ENCODE peak calls at places on chromosomes 2 and 18, in seven cellular contexts. D is IMR-90, B is HCT116, I is fibroblast of lung, S is kidney epithelial cell, Y is choroid plexus epithelial cell, Z is dorsolateral prefrontal cortex. J is an unnamed sample.

GRCh38 chr2:200466703-200467418 is 43.0 kb downstream of the KCTD18 start:
- DNase-seq in D (peak), B (no peak), I (peak), S (no peak), Y (peak), Z (no peak), J (no peak)

GRCh38 chr2:150425121-150425559 is 62.3 kb downstream of the RND3 start:
- DNase-seq in D (peak), B (no peak), I (peak), S (no peak), Y (no peak), Z (no peak), J (no peak)

GRCh38 chr2:190277234-190278112 is 42.2 kb downstream of the HIBCH start:
- DNase-seq in D (peak), B (peak), I (peak), S (no peak), Y (peak), Z (no peak), J (peak)

GRCh38 chr18:50374753-50375391 is at the start of gene SKA1:
- DNase-seq in D (peak), B (peak), I (peak), S (peak), Y (peak), Z (peak), J (peak)

GRCh38 chr2:25380586-25381360 is 39.0 kb upstream of the DNMT3A start:
- DNase-seq in D (no peak), B (no peak), I (no peak), S (no peak), Y (no peak), Z (no peak), J (no peak)

GRCh38 chr2:32852821-32853220 is 93.9 kb upstream of the LTBP1 start:
- DNase-seq in D (no peak), B (no peak), I (no peak), S (no peak), Y (no peak), Z (no peak), J (no peak)

GRCh38 chr2:117980783-117981676 is 32.8 kb downstream of the CCDC93 start:
- DNase-seq in D (peak), B (no peak), I (peak), S (peak), Y (peak), Z (no peak), J (no peak)

GRCh38 chr2:189997016-189997415 is 65.5 kb downstream of the MSTN start:
- DNase-seq in D (peak), B (no peak), I (no peak), S (no peak), Y (peak), Z (no peak), J (no peak)

GRCh38 chr2:99940963-99941362 is 201.4 kb downstream of the AFF3 start:
- DNase-seq in D (peak), B (no peak), I (peak), S (peak), Y (peak), Z (no peak), J (no peak)

GRCh38 chr2:144836635-144837350 is 316.9 kb upstream of the ZEB2 start:
- DNase-seq in D (peak), B (no peak), I (peak), S (no peak), Y (peak), Z (no peak), J (no peak)

GRCh38 chr2:232418056-232418455 is 11.4 kb downstream of the ALPG start:
- DNase-seq in D (no peak), B (no peak), I (no peak), S (no peak), Y (no peak), Z (no peak), J (no peak)
- H3K4me3 ChIP-seq in D (no peak), B (no peak), I (no peak), S (no peak), Y (no peak), Z (no peak), J (no peak)

GRCh38 chr18:3675446-3675845 is 225.5 kb downstream of the TGIF1 start:
- DNase-seq in D (peak), B (no peak), I (no peak), S (peak), Y (no peak), Z (no peak), J (no peak)
- H3K4me3 ChIP-seq in D (no peak), B (no peak), I (no peak), S (no peak), Y (no peak), Z (no peak), J (no peak)

DNA sequence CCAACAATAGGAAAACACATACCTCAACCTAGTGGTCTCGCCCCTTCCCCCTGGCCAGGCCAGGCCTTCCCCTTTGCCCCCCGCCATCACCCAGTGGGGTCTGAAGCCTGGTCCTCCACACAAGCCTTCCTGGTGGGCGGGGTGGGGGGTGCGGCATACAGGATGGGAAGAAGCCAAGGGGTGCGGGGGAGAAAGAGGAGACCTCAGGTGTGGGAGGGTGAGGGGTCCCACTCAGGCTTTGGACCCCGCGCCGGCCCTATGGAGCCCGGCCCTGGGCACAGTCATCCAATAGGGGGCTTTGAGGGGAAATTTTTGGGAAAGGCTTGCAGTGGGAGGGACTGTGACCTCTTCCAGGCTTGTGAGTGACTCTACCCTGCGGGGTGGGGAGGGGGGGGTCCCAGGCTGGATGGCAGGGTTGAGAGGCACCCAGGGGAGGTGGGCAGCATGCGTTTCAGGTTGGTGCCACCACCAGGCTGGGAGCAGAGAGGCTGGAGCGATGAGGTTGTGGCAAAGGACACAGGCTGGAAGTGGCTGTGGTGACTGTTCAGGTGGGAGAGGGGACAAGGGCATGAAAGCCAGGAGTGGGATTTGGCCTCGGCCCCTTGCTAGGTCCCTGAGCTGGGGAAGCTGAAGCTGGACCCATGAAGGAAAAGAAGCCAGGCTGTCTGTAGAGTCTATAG is 1.3 kb downstream of the SLC66A3 start:
- DNase-seq in D (no peak), B (no peak), I (no peak), S (no peak), Y (no peak), Z (no peak), J (no peak)
- H3K4me3 ChIP-seq in D (no peak), B (peak), I (no peak), S (no peak), Y (no peak), Z (no peak), J (no peak)

GRCh38 chr18:55875330-55875933 is 287.4 kb upstream of the TCF4 start:
- DNase-seq in D (no peak), B (no peak), I (no peak), S (no peak), Y (no peak), Z (peak), J (no peak)
- H3K4me3 ChIP-seq in D (no peak), B (no peak), I (no peak), S (no peak), Y (no peak), Z (peak), J (no peak)

GRCh38 chr2:82275599-82275998 is 1971.0 kb upstream of the LRRTM1 start:
- DNase-seq in D (no peak), B (no peak), I (no peak), S (no peak), Y (no peak), Z (no peak), J (no peak)
- H3K4me3 ChIP-seq in D (no peak), B (no peak), I (no peak), S (no peak), Y (no peak), Z (no peak), J (no peak)

GRCh38 chr2:9751831-9752230 is 91.4 kb upstream of the TAF1B start:
- DNase-seq in D (no peak), B (no peak), I (no peak), S (no peak), Y (no peak), Z (no peak), J (no peak)

GRCh38 chr2:9753276-9753600 is 90.0 kb upstream of the TAF1B start:
- DNase-seq in D (peak), B (peak), I (peak), S (peak), Y (peak), Z (no peak), J (no peak)

GRCh38 chr2:9754532-9754887 is 88.8 kb upstream of the TAF1B start:
- DNase-seq in D (no peak), B (no peak), I (no peak), S (no peak), Y (no peak), Z (no peak), J (no peak)

GRCh38 chr2:9753665-9754531 is 89.4 kb upstream of the TAF1B start:
- DNase-seq in D (no peak), B (no peak), I (no peak), S (no peak), Y (no peak), Z (no peak), J (no peak)

DNA sequence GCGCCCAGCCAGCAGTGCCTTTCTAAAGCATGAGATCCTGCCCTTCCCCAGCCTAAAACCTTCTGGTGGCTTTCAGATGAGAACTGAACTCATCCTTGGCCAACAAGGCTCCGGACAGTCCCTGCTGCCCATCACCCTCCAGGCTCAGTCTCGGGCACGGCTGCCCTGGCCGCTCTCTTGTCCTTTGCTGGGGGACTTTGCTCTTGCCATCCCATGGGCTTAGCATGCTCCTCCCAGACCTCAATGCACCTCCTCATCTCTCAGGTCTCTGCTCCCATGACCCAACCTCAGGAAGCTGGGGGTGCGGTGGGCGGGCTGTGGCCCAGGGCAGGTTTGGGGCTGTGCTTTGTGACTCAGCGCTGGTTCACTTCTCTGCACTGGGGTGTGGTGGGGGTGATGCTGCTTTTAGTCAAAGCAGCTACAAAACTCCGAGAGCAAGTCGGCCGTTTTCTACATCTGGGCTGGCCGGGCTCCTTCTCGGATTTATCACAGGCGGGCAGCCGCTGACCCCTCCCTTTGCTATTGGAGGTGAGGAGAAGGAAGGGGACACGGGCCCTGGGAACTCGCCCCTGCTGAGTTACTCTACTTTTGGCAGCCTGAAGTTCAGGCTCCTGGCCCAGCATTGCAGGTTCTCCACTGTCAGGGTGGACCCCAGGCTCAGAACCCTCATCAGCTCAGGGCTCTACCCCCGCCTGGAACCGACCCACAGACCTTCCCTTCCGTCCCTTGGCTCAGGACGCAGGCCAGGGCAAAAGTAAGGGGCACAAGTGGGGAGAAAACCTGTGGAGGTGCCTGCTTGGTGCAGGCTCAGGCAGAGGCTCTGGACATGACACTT is 90.6 kb upstream of the TAF1B start:
- DNase-seq in D (peak), B (peak), I (peak), S (no peak), Y (no peak), Z (no peak), J (no peak)
- H3K4me3 ChIP-seq in D (no peak), B (peak), I (no peak), S (no peak), Y (no peak), Z (no peak), J (no peak)

GRCh38 chr2:5723791-5724735 is 31.9 kb downstream of the SOX11 start:
- DNase-seq in D (peak), B (no peak), I (peak), S (no peak), Y (no peak), Z (no peak), J (no peak)

GRCh38 chr2:5725072-5725471 is 32.9 kb downstream of the SOX11 start:
- DNase-seq in D (no peak), B (no peak), I (no peak), S (no peak), Y (no peak), Z (no peak), J (no peak)

GRCh38 chr2:5727242-5727641 is 35.1 kb downstream of the SOX11 start:
- DNase-seq in D (no peak), B (no peak), I (no peak), S (no peak), Y (no peak), Z (no peak), J (no peak)

GRCh38 chr2:5729426-5729825 is 37.2 kb downstream of the SOX11 start:
- DNase-seq in D (no peak), B (no peak), I (no peak), S (no peak), Y (no peak), Z (no peak), J (no peak)

GRCh38 chr2:5725794-5726463 is 33.7 kb downstream of the SOX11 start:
- DNase-seq in D (no peak), B (no peak), I (peak), S (peak), Y (peak), Z (no peak), J (no peak)
- H3K4me3 ChIP-seq in D (no peak), B (no peak), I (peak), S (peak), Y (peak), Z (peak), J (no peak)

GRCh38 chr2:72826156-72826477 is 284 bp upstream of the EXOC6B start:
- DNase-seq in D (no peak), B (no peak), I (no peak), S (no peak), Y (no peak), Z (no peak), J (no peak)
- H3K4me3 ChIP-seq in D (no peak), B (peak), I (peak), S (peak), Y (no peak), Z (peak), J (peak)

J was measured in Jurkat, Clone E6-1.